ENCODE peak calls at places on chromosomes 1 and 21, in four cellular contexts. L is IMR-90, O is K562, X is GM12878. F is an unnamed sample.

GRCh38 chr1:59296358-59297256 is at the start of gene FGGY:
- DNase-seq in L (peak; percentile 98), O (peak; percentile 90), X (peak; percentile 89), F (peak; percentile 99)

GRCh38 chr1:158043232-158043631 is 49.8 kb downstream of the KIRREL1 start:
- DNase-seq in L (no peak), O (peak; percentile 20), X (no peak), F (no peak)

GRCh38 chr1:11650331-11650991 is 3.8 kb downstream of the FBXO2 start:
- DNase-seq in L (peak; percentile 49), O (peak; percentile 78), X (no peak), F (peak; percentile 77)

GRCh38 chr1:240036526-240036925 is 55.2 kb upstream of the FMN2 start:
- DNase-seq in L (no peak), O (no peak), X (no peak), F (no peak)

GRCh38 chr1:28775121-28775942 is 36.6 kb upstream of the OPRD1 start:
- DNase-seq in L (peak; percentile 36), O (peak; percentile 42), X (no peak), F (peak; percentile 42)

GRCh38 chr1:72063364-72063763 is 219.0 kb downstream of the NEGR1 start:
- DNase-seq in L (peak; percentile 13), O (no peak), X (no peak), F (no peak)

GRCh38 chr21:15775981-15776380 is 46.2 kb downstream of the USP25 start:
- DNase-seq in L (peak; percentile 89), O (no peak), X (no peak), F (no peak)

GRCh38 chr1:107776898-107777663 is 187.9 kb downstream of the VAV3 start:
- DNase-seq in L (no peak), O (no peak), X (peak; percentile 64), F (no peak)

GRCh38 chr1:65528104-65528503 is 107.6 kb downstream of the LEPR start:
- DNase-seq in L (no peak), O (no peak), X (no peak), F (peak; percentile 51)

GRCh38 chr1:117599822-117600221 is 6.0 kb upstream of the TENT5C start:
- DNase-seq in L (no peak), O (no peak), X (no peak), F (no peak)

GRCh38 chr21:18228060-18228739 is 16.4 kb upstream of the CHODL start:
- DNase-seq in L (no peak), O (no peak), X (no peak), F (no peak)

GRCh38 chr1:228818928-228819632 is 83.8 kb downstream of the RHOU start:
- DNase-seq in L (no peak), O (no peak), X (no peak), F (no peak)

GRCh38 chr1:7993593-7994479 is 32.3 kb downstream of the ERRFI1 start:
- DNase-seq in L (peak; percentile 95), O (no peak), X (peak; percentile 94), F (no peak)

GRCh38 chr1:18128298-18128697 is 20.7 kb downstream of the IGSF21 start:
- DNase-seq in L (no peak), O (no peak), X (no peak), F (no peak)

GRCh38 chr1:31703431-31704260 is at the start of gene COL16A1:
- DNase-seq in L (peak; percentile 52), O (peak; percentile 50), X (no peak), F (no peak)

GRCh38 chr1:41906977-41907376 is 11.7 kb downstream of the HIVEP3 start:
- DNase-seq in L (no peak), O (no peak), X (no peak), F (no peak)

GRCh38 chr1:241518447-241519307 is 878 bp downstream of the FH start:
- DNase-seq in L (peak; percentile 25), O (no peak), X (no peak), F (peak; percentile 47)

GRCh38 chr21:26877015-26877414 is 31.8 kb upstream of the ADAMTS1 start:
- DNase-seq in L (no peak), O (no peak), X (no peak), F (no peak)
- H3K9ac ChIP-seq in L (no peak overlapping the region), O (no peak overlapping the region), X (no peak overlapping the region), F (no peak overlapping the region)

GRCh38 chr1:19395678-19396192 is 83.6 kb downstream of the SLC66A1 start:
- DNase-seq in L (peak; percentile 83), O (no peak), X (no peak), F (no peak)
- TF ChIP-seq FOS in L (no peak), O (no peak), X (no peak), F (no peak)

GRCh38 chr1:198681247-198681646 is 42.4 kb downstream of the PTPRC start:
- DNase-seq in L (peak; percentile 45), O (no peak), X (no peak), F (peak; percentile 11)

GRCh38 chr1:198679535-198680173 is 40.8 kb downstream of the PTPRC start:
- DNase-seq in L (no peak), O (no peak), X (no peak), F (no peak)

GRCh38 chr1:198681831-198682756 is 43.3 kb downstream of the PTPRC start:
- DNase-seq in L (peak; percentile 93), O (peak; percentile 24), X (peak; percentile 97), F (peak; percentile 76)

GRCh38 chr1:198678901-198679329 is 40.1 kb downstream of the PTPRC start:
- DNase-seq in L (no peak), O (no peak), X (no peak), F (no peak)

GRCh38 chr1:198680174-198680871 is 41.5 kb downstream of the PTPRC start:
- DNase-seq in L (no peak), O (no peak), X (no peak), F (no peak)
- H3K9ac ChIP-seq in L (no peak overlapping the region), O (no peak overlapping the region), X (no peak overlapping the region), F (no peak overlapping the region)

GRCh38 chr1:210099921-210100320 is 132.7 kb upstream of the SERTAD4 start:
- DNase-seq in L (no peak), O (no peak), X (no peak), F (no peak)

GRCh38 chr1:210104103-210104502 is 128.5 kb upstream of the SERTAD4 start:
- DNase-seq in L (no peak), O (no peak), X (no peak), F (no peak)

GRCh38 chr1:210093461-210093860 is 139.1 kb upstream of the SERTAD4 start:
- DNase-seq in L (no peak), O (no peak), X (no peak), F (no peak)

GRCh38 chr1:210098376-210098775 is 134.2 kb upstream of the SERTAD4 start:
- DNase-seq in L (no peak), O (no peak), X (no peak), F (no peak)
- TF ChIP-seq FOS in L (no peak), O (no peak), X (no peak), F (no peak)